ENCODE peak calls at places on chromosome 21, in four cellular contexts. One of them, this sample, is unnamed.

GRCh38 chr21:35370671-35371070 is 321.6 kb upstream of the RUNX1 start:
- DNase-seq in K562: no peak
- DNase-seq in HepG2: no peak
- DNase-seq in WTC11: no peak
- DNase-seq in this sample: no peak

GRCh38 chr21:41459884-41460534 is 34.0 kb downstream of the MX1 start:
- DNase-seq in WTC11: no peak
- DNase-seq in K562: no peak
- DNase-seq in HepG2: no peak
- DNase-seq in this sample: no peak

GRCh38 chr21:15631342-15631741 is 98.4 kb upstream of the USP25 start:
- DNase-seq in K562: no peak
- DNase-seq in HepG2: no peak
- DNase-seq in WTC11: no peak
- DNase-seq in this sample: no peak

GRCh38 chr21:43203523-43204080 is 34.8 kb downstream of the CRYAA start:
- DNase-seq in K562: no peak
- DNase-seq in HepG2: no peak
- DNase-seq in WTC11: peak; percentile 5
- DNase-seq in this sample: no peak

GRCh38 chr21:15121655-15122120 is 56.9 kb upstream of the NRIP1 start:
- DNase-seq in WTC11: no peak
- DNase-seq in HepG2: peak; percentile 79
- DNase-seq in K562: no peak
- DNase-seq in this sample: no peak

GRCh38 chr21:42525676-42526378 is 12.2 kb downstream of the SLC37A1 start:
- DNase-seq in WTC11: no peak
- DNase-seq in K562: no peak
- DNase-seq in HepG2: no peak
- DNase-seq in this sample: no peak

GRCh38 chr21:41769933-41770332 is 3.1 kb upstream of the RIPK4 start:
- DNase-seq in K562: no peak
- DNase-seq in HepG2: no peak
- DNase-seq in WTC11: no peak
- DNase-seq in this sample: no peak

GRCh38 chr21:41561701-41562100 is 53.7 kb upstream of the TMPRSS2 start:
- DNase-seq in WTC11: no peak
- DNase-seq in HepG2: no peak
- DNase-seq in K562: no peak
- DNase-seq in this sample: no peak

GRCh38 chr21:16241500-16241963 is 511.8 kb downstream of the USP25 start:
- DNase-seq in WTC11: peak; percentile 28
- DNase-seq in HepG2: no peak
- DNase-seq in K562: no peak
- DNase-seq in this sample: peak; percentile 28

GRCh38 chr21:41245509-41246135 is 71.0 kb upstream of the FAM3B start:
- DNase-seq in K562: no peak
- DNase-seq in HepG2: no peak
- DNase-seq in WTC11: no peak
- DNase-seq in this sample: no peak

GRCh38 chr21:42097860-42098259 is 26.7 kb downstream of the UMODL1 start:
- DNase-seq in WTC11: no peak
- DNase-seq in K562: peak; percentile 16
- DNase-seq in HepG2: peak; percentile 55
- DNase-seq in this sample: peak; percentile 65

GRCh38 chr21:42010507-42011493 is 640 bp upstream of the ZBTB21 start:
- DNase-seq in HepG2: peak; percentile 20
- DNase-seq in WTC11: peak; percentile 38
- DNase-seq in K562: peak; percentile 57
- DNase-seq in this sample: peak; percentile 51

GRCh38 chr21:33899199-33899598 is 16.4 kb downstream of the ATP5PO start:
- DNase-seq in HepG2: no peak
- DNase-seq in K562: no peak
- DNase-seq in WTC11: no peak
- DNase-seq in this sample: no peak

GRCh38 chr21:41601573-41602371 is 93.8 kb upstream of the TMPRSS2 start:
- DNase-seq in K562: no peak
- DNase-seq in WTC11: no peak
- DNase-seq in HepG2: no peak
- DNase-seq in this sample: no peak

GRCh38 chr21:16169102-16169511 is 439.3 kb downstream of the USP25 start:
- DNase-seq in HepG2: no peak
- DNase-seq in WTC11: no peak
- DNase-seq in K562: no peak
- DNase-seq in this sample: no peak

GRCh38 chr21:42038826-42039425 is 28.8 kb upstream of the ZBTB21 start:
- DNase-seq in HepG2: no peak
- DNase-seq in K562: no peak
- DNase-seq in WTC11: no peak
- DNase-seq in this sample: no peak

GRCh38 chr21:25561668-25562641 is 45.3 kb downstream of the MRPL39 start:
- DNase-seq in HepG2: no peak
- DNase-seq in K562: no peak
- DNase-seq in WTC11: peak; percentile 74
- DNase-seq in this sample: no peak

GRCh38 chr21:8993284-8993942 is 1528.0 kb upstream of the TPTE start:
- DNase-seq in WTC11: no peak
- DNase-seq in HepG2: peak; percentile 92
- DNase-seq in K562: peak; percentile 77
- DNase-seq in this sample: no peak

GRCh38 chr21:27339902-27340301 is 373.0 kb upstream of the ADAMTS5 start:
- DNase-seq in K562: no peak
- DNase-seq in WTC11: no peak
- DNase-seq in HepG2: no peak
- DNase-seq in this sample: no peak

GRCh38 chr21:14737278-14737677 is 191.2 kb upstream of the SAMSN1 start:
- DNase-seq in K562: no peak
- DNase-seq in WTC11: no peak
- DNase-seq in HepG2: no peak
- DNase-seq in this sample: no peak

GRCh38 chr21:25313891-25314646 is 293.2 kb downstream of the MRPL39 start:
- DNase-seq in HepG2: no peak
- DNase-seq in WTC11: no peak
- DNase-seq in K562: no peak
- DNase-seq in this sample: no peak

GRCh38 chr21:26148071-26148470 is 22.5 kb downstream of the APP start:
- DNase-seq in WTC11: peak; percentile 61
- DNase-seq in HepG2: no peak
- DNase-seq in K562: no peak
- DNase-seq in this sample: no peak

GRCh38 chr21:30625449-30625848 is 5.0 kb downstream of the KRTAP20-4 start:
- DNase-seq in WTC11: no peak
- DNase-seq in K562: no peak
- DNase-seq in HepG2: no peak
- DNase-seq in this sample: no peak

GRCh38 chr21:36610201-36610600 is 88.7 kb upstream of the SIM2 start:
- DNase-seq in HepG2: no peak
- DNase-seq in WTC11: no peak
- DNase-seq in K562: no peak
- DNase-seq in this sample: no peak
- TF ChIP-seq ELF4 in HepG2: no peak
- TF ChIP-seq ELF4 in WTC11: no peak
- TF ChIP-seq ELF4 in K562: no peak
- TF ChIP-seq ELF4 in this sample: no peak

DNA sequence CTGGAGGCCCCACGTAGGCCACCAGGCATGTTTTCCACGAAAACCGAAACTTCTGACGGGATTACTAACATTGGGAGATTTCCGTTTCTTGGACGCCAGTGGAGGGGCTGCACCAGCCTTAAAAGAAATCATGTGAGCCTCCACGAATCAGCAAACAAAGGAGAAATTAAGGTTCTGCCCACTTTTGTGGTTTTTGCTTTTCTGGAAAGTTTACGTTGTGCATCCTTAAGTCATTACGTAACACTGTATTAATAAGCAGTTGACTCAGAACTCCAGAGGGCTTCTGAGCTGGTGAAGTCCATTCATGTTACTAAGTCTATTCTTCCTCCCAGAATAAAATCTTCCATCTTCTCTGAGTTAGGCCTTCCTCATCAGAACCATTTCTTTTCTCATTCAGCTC is 168.5 kb downstream of the PSMG1 start:
- DNase-seq in HepG2: no peak
- DNase-seq in K562: no peak
- DNase-seq in WTC11: no peak
- DNase-seq in this sample: no peak
- TF ChIP-seq ELF4 in HepG2: no peak
- TF ChIP-seq ELF4 in K562: no peak
- TF ChIP-seq ELF4 in WTC11: no peak
- TF ChIP-seq ELF4 in this sample: no peak

GRCh38 chr21:29416268-29416667 is 117.5 kb downstream of the BACH1 start:
- DNase-seq in HepG2: no peak
- DNase-seq in WTC11: no peak
- DNase-seq in K562: no peak
- DNase-seq in this sample: no peak
- TF ChIP-seq ELF4 in HepG2: no peak
- TF ChIP-seq ELF4 in WTC11: no peak
- TF ChIP-seq ELF4 in K562: no peak
- TF ChIP-seq ELF4 in this sample: no peak

GRCh38 chr21:31879251-31879650 is 6.4 kb downstream of the HUNK start:
- DNase-seq in K562: no peak
- DNase-seq in WTC11: no peak
- DNase-seq in HepG2: no peak
- DNase-seq in this sample: no peak
- TF ChIP-seq ELF4 in K562: no peak
- TF ChIP-seq ELF4 in WTC11: no peak
- TF ChIP-seq ELF4 in HepG2: no peak
- TF ChIP-seq ELF4 in this sample: no peak

DNA sequence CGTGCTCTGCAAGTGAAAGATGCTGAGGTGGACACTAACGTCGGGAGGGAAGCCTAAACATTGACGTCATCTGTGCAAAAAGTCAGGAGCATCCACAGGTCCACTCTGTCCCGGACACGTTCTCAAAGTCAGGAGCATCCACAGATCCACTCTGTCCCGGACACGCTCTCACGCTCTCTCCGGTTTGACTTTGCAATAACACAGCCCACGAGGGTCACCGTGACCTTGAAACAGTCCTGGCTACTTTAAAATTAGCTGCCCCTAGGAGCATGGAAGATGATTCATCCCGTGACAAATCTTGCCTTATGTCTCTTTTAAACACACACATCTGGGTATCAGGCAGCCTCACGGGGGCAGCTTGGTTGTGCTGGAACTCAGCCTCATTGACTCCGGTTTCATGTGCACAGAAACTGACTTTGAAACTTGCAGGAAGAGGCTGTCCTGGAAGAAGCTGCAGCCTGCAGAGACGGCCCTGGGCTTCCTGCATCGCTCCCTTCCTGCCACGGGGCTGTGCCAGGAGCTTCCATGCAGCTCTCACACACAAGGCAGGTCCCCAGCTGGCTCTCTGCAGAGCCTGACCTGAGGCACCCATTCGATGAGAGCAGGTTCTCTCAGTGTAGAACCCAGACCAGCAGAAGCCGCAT is 18.1 kb upstream of the COL18A1 start:
- DNase-seq in K562: peak; percentile 53
- DNase-seq in HepG2: no peak
- DNase-seq in WTC11: no peak
- DNase-seq in this sample: no peak
- TF ChIP-seq ELF4 in K562: no peak
- TF ChIP-seq ELF4 in HepG2: no peak
- TF ChIP-seq ELF4 in WTC11: no peak
- TF ChIP-seq ELF4 in this sample: no peak

GRCh38 chr21:39216290-39216689 is 33.0 kb upstream of the PSMG1 start:
- DNase-seq in K562: peak; percentile 7
- DNase-seq in WTC11: no peak
- DNase-seq in HepG2: no peak
- DNase-seq in this sample: no peak
- TF ChIP-seq ELF4 in K562: no peak
- TF ChIP-seq ELF4 in WTC11: no peak
- TF ChIP-seq ELF4 in HepG2: no peak
- TF ChIP-seq ELF4 in this sample: no peak

DNA sequence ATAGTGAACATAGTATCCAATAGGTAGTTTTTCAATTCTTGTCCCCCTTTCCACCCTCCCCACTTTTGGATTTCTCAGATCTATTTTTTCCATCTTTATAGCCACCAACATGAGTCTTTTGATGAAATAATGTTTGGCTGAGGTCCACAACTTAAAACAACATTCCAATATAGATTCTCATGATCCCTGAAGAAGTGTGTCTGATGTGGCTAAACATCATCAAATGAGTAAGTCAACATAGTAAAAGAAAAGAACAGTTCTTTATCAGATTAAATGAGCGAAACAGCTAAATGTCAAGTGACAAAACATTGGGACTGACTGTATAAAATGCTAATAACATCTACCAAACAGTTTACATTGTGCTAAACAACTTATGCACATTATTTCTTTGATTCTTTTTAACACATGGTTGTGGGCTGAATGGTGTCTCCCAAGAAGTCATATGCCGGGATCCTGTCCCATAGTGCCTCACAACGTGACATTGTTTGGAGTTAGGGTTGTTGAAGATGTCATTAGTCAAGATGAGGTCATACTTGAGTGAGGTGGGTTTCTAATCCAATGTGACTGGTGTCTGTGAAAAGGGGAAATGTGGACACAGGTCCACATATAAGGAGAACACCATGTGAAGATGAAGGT is 453.6 kb downstream of the LTN1 start:
- DNase-seq in K562: no peak
- DNase-seq in WTC11: no peak
- DNase-seq in HepG2: no peak
- DNase-seq in this sample: no peak
- TF ChIP-seq ELF4 in K562: no peak
- TF ChIP-seq ELF4 in WTC11: no peak
- TF ChIP-seq ELF4 in HepG2: no peak
- TF ChIP-seq ELF4 in this sample: no peak

This sample was measured in HEK293T.